ENCODE peak calls at places on chromosomes 13 and 19, in six cellular contexts. L, D, N, K, J and C are unnamed samples.

GRCh38 chr19:36392916-36393673 is 14.1 kb upstream of the ZFP14 start:
- DNase-seq in L (no peak), D (no peak), N (no peak), K (no peak), J (no peak), C (no peak)

GRCh38 chr19:50702870-50703829 is 16.5 kb downstream of the SHANK1 start:
- DNase-seq in L (no peak), D (no peak), N (no peak), K (no peak), J (no peak), C (no peak)

GRCh38 chr13:41054212-41054877 is 7.0 kb upstream of the WBP4 start:
- DNase-seq in L (no peak), D (peak), N (no peak), K (no peak), J (no peak), C (peak)

GRCh38 chr19:1554968-1555801 is 12.9 kb downstream of the MEX3D start:
- DNase-seq in L (no peak), D (no peak), N (no peak), K (no peak), J (no peak), C (no peak)

GRCh38 chr19:22052644-22053013 is 345 bp downstream of the ZNF257 start:
- DNase-seq in L (peak), D (no peak), N (no peak), K (peak), J (no peak), C (no peak)

GRCh38 chr19:5078179-5078578 is 109.3 kb downstream of the KDM4B start:
- DNase-seq in L (no peak), D (peak), N (no peak), K (no peak), J (no peak), C (peak)

GRCh38 chr19:51514866-51515481 is 13.4 kb upstream of the SIGLEC12 start:
- DNase-seq in L (no peak), D (peak), N (peak), K (no peak), J (no peak), C (peak)

GRCh38 chr19:38012290-38012689 is 105.3 kb downstream of the SIPA1L3 start:
- DNase-seq in L (no peak), D (no peak), N (no peak), K (no peak), J (no peak), C (no peak)

GRCh38 chr13:95698047-95698749 is 21.3 kb downstream of the DNAJC3 start:
- DNase-seq in L (no peak), D (no peak), N (no peak), K (peak), J (no peak), C (peak)

GRCh38 chr19:51948979-51949378 is 21.7 kb downstream of the ZNF613 start:
- DNase-seq in L (no peak), D (no peak), N (no peak), K (peak), J (peak), C (no peak)

GRCh38 chr13:97254809-97255208 is 32.7 kb downstream of the MBNL2 start:
- DNase-seq in L (no peak), D (no peak), N (no peak), K (no peak), J (no peak), C (no peak)

GRCh38 chr13:79451500-79451962 is 29.4 kb upstream of the NDFIP2 start:
- DNase-seq in L (no peak), D (no peak), N (peak), K (no peak), J (no peak), C (no peak)

GRCh38 chr13:19161308-19161707 is 20.3 kb downstream of the TUBA3C start:
- DNase-seq in L (no peak), D (no peak), N (no peak), K (no peak), J (no peak), C (no peak)